ENCODE peak calls at places on chromosome 16, in nine cellular contexts. B, W, A, V, T, C, G, K and N are unnamed samples.

GRCh38 chr16:66342294-66342900 is 24.1 kb upstream of the CDH5 start:
- DNase-seq in B (no peak), W (no peak), A (peak; percentile 39), V (no peak), T (no peak), C (peak; percentile 38), G (peak; percentile 19), K (peak; percentile 31), N (peak; percentile 66)

GRCh38 chr16:47371615-47372014 is 89.2 kb downstream of the ITFG1 start:
- DNase-seq in B (no peak), W (no peak), A (no peak), V (no peak), T (no peak), C (no peak), G (no peak), K (no peak), N (no peak)

GRCh38 chr16:82782715-82783251 is 156.0 kb downstream of the CDH13 start:
- DNase-seq in B (no peak), W (peak; percentile 12), A (peak; percentile 22), V (no peak), T (no peak), C (no peak), G (no peak), K (no peak), N (no peak)

GRCh38 chr16:62035115-62036092 is 834 bp downstream of the CDH8 start:
- DNase-seq in B (no peak), W (peak; percentile 27), A (no peak), V (no peak), T (no peak), C (no peak), G (no peak), K (peak; percentile 9), N (no peak)

GRCh38 chr16:56424791-56425438 is 430 bp downstream of the AMFR start:
- DNase-seq in B (no peak), W (peak; percentile 5), A (no peak), V (no peak), T (no peak), C (peak; percentile 15), G (no peak), K (no peak), N (peak; percentile 36)

GRCh38 chr16:81821422-81822128 is 42.5 kb downstream of the PLCG2 start:
- DNase-seq in B (peak; percentile 89), W (peak; percentile 17), A (no peak), V (no peak), T (no peak), C (no peak), G (peak; percentile 95), K (no peak), N (no peak)

GRCh38 chr16:30697264-30698138 is 1.5 kb upstream of the SRCAP start:
- DNase-seq in B (no peak), W (no peak), A (no peak), V (no peak), T (no peak), C (no peak), G (no peak), K (no peak), N (no peak)

GRCh38 chr16:83355570-83356218 is 452.1 kb upstream of the HSBP1 start:
- DNase-seq in B (no peak), W (no peak), A (no peak), V (no peak), T (no peak), C (no peak), G (peak; percentile 17), K (no peak), N (no peak)

GRCh38 chr16:72241930-72242329 is 70.0 kb upstream of the PMFBP1 start:
- DNase-seq in B (no peak), W (peak; percentile 59), A (peak; percentile 77), V (no peak), T (no peak), C (peak; percentile 72), G (peak; percentile 49), K (peak; percentile 80), N (peak; percentile 42)

GRCh38 chr16:72242757-72243156 is 70.8 kb upstream of the PMFBP1 start:
- DNase-seq in B (no peak), W (no peak), A (no peak), V (no peak), T (no peak), C (no peak), G (no peak), K (no peak), N (no peak)

GRCh38 chr16:72246423-72246822 is 74.5 kb upstream of the PMFBP1 start:
- DNase-seq in B (peak; percentile 35), W (no peak), A (no peak), V (no peak), T (no peak), C (no peak), G (peak; percentile 74), K (no peak), N (no peak)

GRCh38 chr16:72247821-72248253 is 75.9 kb upstream of the PMFBP1 start:
- DNase-seq in B (no peak), W (peak; percentile 50), A (peak; percentile 48), V (no peak), T (no peak), C (peak; percentile 33), G (no peak), K (peak; percentile 64), N (no peak)

DNA sequence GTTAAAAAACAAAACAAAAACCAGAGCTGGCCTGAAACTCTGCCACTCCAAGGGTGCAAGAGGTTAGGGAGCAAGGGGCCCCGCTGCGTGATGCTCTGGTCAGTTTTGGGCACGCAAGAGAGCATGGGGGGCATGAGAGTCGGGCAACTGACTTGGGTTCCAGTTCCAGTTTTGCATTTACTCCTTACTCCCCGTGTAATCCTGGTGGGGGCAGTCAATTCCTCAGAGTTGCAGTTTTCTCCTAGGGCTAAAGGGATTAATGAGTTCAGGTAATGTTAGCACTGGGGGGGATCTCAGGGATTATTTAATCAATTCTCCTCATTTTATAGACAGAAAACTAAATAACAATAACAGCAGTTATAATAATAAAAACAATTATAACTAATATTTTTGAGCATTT is 72.9 kb upstream of the PMFBP1 start:
- DNase-seq in B (no peak), W (no peak), A (peak; percentile 7), V (no peak), T (no peak), C (peak; percentile 20), G (no peak), K (peak; percentile 24), N (no peak)
- TF ChIP-seq CTCF in B (no peak), W (peak; percentile 3), A (peak; percentile 20), V (no peak), T (no peak), C (peak; percentile 26), G (no peak), K (peak; percentile 12), N (peak; percentile 21)

DNA sequence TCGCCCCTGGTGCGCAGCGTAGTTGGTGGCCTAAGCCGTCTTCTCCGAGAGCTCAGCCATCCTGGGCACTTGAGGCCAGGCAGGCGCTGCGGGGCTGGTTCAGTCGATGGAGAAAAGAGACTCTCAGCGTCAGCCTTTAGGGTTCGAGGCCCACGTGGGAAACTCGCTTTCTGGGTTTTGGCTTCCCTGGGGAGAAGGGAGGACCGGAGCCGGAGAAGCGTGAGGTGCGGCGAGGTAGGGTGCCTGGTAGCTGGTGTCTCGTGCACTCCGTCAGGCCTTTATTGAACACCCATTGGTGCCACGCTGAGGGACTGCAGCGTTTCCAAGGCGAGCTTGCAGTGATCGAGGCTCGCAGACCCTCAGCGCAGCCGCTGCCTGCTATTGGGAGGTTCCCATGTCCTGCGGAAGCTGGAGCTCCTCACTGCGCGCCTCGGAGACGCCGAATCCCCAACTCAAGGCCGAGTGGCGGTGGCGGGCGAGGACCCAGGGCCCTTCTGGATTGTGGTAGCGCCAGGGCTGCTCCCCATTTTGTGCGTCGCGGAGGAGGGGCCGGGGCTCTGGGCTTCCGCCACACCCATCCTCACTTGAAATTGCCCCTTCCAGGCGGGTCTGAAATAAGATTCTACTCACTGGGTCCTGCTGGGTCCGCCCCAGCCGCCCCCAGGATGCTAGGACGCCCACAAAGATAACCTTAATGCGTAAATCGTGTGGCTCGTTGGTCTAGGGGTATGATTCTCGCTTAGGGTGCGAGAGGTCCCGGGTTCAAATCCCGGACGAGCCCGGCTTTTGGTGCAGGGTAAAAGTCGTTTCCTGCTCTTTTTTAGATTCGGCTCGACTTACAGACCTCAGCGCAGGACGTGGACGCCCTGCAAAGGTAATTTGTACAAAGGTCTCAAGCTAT is 1.2 kb downstream of the OR1F1 start:
- DNase-seq in B (no peak), W (peak; percentile 63), A (peak; percentile 50), V (no peak), T (no peak), C (peak; percentile 54), G (peak; percentile 87), K (peak; percentile 86), N (peak; percentile 52)
- H3K4me3 ChIP-seq in B (peak overlapping the region; percentile 57), W (peak overlapping the region; percentile 55), A (peak overlapping the region; percentile 61), V (no peak overlapping the region), T (peak overlapping the region; percentile 50), C (peak overlapping the region; percentile 61), G (peak overlapping the region; percentile 71), K (peak overlapping the region; percentile 67), N (peak overlapping the region; percentile 68)

GRCh38 chr16:10945065-10945787 is 862 bp downstream of the CLEC16A start:
- DNase-seq in B (no peak), W (no peak), A (no peak), V (no peak), T (no peak), C (no peak), G (no peak), K (no peak), N (no peak)

GRCh38 chr16:10947211-10947787 is 2.9 kb downstream of the CLEC16A start:
- DNase-seq in B (no peak), W (no peak), A (no peak), V (no peak), T (no peak), C (no peak), G (no peak), K (no peak), N (no peak)

GRCh38 chr16:10946308-10946707 is 1.9 kb downstream of the CLEC16A start:
- DNase-seq in B (no peak), W (no peak), A (no peak), V (peak; percentile 65), T (peak; percentile 65), C (peak; percentile 27), G (no peak), K (no peak), N (no peak)

GRCh38 chr16:10942352-10943297 is at the start of gene DEXI:
- DNase-seq in B (peak; percentile 63), W (peak; percentile 86), A (peak; percentile 88), V (peak; percentile 93), T (peak; percentile 91), C (peak; percentile 92), G (peak; percentile 95), K (peak; percentile 87), N (peak; percentile 93)

DNA sequence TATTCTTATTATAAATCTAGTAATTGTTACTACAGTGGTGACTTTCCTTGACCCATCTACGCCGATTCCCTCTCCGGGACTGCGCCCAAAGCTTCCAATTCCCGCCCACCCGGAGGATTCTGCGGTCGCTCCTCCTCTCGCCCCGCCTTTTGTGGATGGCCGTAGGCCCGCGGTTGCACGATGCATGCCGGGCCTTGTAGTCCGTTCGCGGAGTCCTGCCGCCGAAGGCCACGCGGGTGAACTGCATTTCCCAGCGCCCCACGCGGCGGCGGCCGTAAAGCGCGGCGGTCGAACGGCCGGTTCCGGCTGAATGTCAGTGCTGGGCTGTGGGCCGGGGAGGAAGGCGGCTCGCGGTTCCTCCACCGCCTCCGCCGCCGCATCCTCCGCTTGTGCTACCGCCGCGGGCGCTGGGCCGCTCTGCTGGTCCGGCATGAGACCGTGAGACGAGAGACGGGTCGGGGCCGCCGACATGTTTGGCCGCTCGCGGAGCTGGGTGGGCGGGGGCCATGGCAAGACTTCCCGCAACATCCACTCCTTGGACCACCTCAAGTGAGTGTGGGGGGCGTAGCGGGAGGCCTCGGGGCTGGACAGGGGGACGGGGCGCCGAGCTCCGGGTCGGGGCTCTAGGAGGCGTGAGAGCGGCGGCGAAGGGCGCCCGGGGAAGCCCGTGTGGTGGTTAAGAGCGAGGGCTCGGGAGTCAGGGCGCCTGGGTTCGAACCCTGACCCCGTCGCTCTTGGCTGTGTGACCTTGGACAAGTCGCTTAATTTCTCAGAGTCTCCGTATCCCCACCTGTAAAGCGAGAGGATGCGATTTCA is at the start of gene CLEC16A:
- DNase-seq in B (peak; percentile 89), W (peak; percentile 96), A (peak; percentile 97), V (peak; percentile 97), T (peak; percentile 97), C (peak; percentile 98), G (peak; percentile 98), K (peak; percentile 97), N (peak; percentile 98)
- TF ChIP-seq CTCF in B (no peak), W (no peak), A (no peak), V (peak; percentile 28), T (no peak), C (no peak), G (no peak), K (no peak), N (no peak)

GRCh38 chr16:14244344-14245010 is 173.4 kb downstream of the MRTFB start:
- DNase-seq in B (no peak), W (peak; percentile 22), A (peak; percentile 40), V (no peak), T (no peak), C (peak; percentile 52), G (no peak), K (peak; percentile 27), N (no peak)
- H3K4me3 ChIP-seq in B (no peak overlapping the region), W (no peak overlapping the region), A (no peak overlapping the region), V (no peak overlapping the region), T (no peak overlapping the region), C (no peak overlapping the region), G (no peak overlapping the region), K (no peak overlapping the region), N (no peak overlapping the region)